ENCODE peak calls at places on chromosomes 12 and 14, in nine cellular contexts. One of them, this sample, is unnamed.

GRCh38 chr12:37672655-37673260 is 643.8 kb upstream of the ALG10B start:
- DNase-seq in tibial nerve: no peak
- DNase-seq in foreskin fibroblast: peak; percentile 1
- DNase-seq in breast epithelium: no peak
- DNase-seq in left ventricle myocardium inferior: no peak
- DNase-seq in skeletal muscle cell: no peak
- DNase-seq in right atrium auricular region: no peak
- DNase-seq in neuronal stem cell: no peak
- DNase-seq in Karpas-422: peak; percentile 67
- DNase-seq in this sample: no peak

GRCh38 chr12:80580254-80580653 is 127.2 kb upstream of the MYF6 start:
- DNase-seq in tibial nerve: no peak
- DNase-seq in foreskin fibroblast: peak; percentile 89
- DNase-seq in breast epithelium: no peak
- DNase-seq in left ventricle myocardium inferior: no peak
- DNase-seq in skeletal muscle cell: peak; percentile 85
- DNase-seq in right atrium auricular region: no peak
- DNase-seq in neuronal stem cell: no peak
- DNase-seq in Karpas-422: no peak
- DNase-seq in this sample: no peak

GRCh38 chr12:49583361-49584094 is 15.6 kb upstream of the MCRS1 start:
- DNase-seq in tibial nerve: no peak
- DNase-seq in foreskin fibroblast: peak; percentile 50
- DNase-seq in breast epithelium: no peak
- DNase-seq in left ventricle myocardium inferior: no peak
- DNase-seq in skeletal muscle cell: peak; percentile 25
- DNase-seq in right atrium auricular region: no peak
- DNase-seq in neuronal stem cell: no peak
- DNase-seq in Karpas-422: no peak
- DNase-seq in this sample: no peak

GRCh38 chr12:50070314-50071060 is 13.1 kb downstream of the ASIC1 start:
- DNase-seq in tibial nerve: peak; percentile 67
- DNase-seq in foreskin fibroblast: peak; percentile 94
- DNase-seq in breast epithelium: peak; percentile 56
- DNase-seq in left ventricle myocardium inferior: peak; percentile 75
- DNase-seq in skeletal muscle cell: peak; percentile 43
- DNase-seq in right atrium auricular region: peak; percentile 88
- DNase-seq in neuronal stem cell: peak; percentile 80
- DNase-seq in Karpas-422: peak; percentile 89
- DNase-seq in this sample: peak; percentile 86

GRCh38 chr14:101810897-101811620 is 49.5 kb downstream of the PPP2R5C start:
- DNase-seq in tibial nerve: no peak
- DNase-seq in foreskin fibroblast: peak; percentile 63
- DNase-seq in breast epithelium: no peak
- DNase-seq in left ventricle myocardium inferior: no peak
- DNase-seq in skeletal muscle cell: no peak
- DNase-seq in right atrium auricular region: no peak
- DNase-seq in neuronal stem cell: no peak
- DNase-seq in Karpas-422: no peak
- DNase-seq in this sample: no peak

GRCh38 chr12:4069046-4070010 is 196.1 kb upstream of the PARP11 start:
- DNase-seq in tibial nerve: no peak
- DNase-seq in foreskin fibroblast: no peak
- DNase-seq in breast epithelium: no peak
- DNase-seq in left ventricle myocardium inferior: no peak
- DNase-seq in skeletal muscle cell: no peak
- DNase-seq in right atrium auricular region: no peak
- DNase-seq in neuronal stem cell: no peak
- DNase-seq in Karpas-422: no peak
- DNase-seq in this sample: no peak

GRCh38 chr14:37145395-37145794 is 27.0 kb downstream of the SLC25A21 start:
- DNase-seq in tibial nerve: no peak
- DNase-seq in foreskin fibroblast: peak; percentile 75
- DNase-seq in breast epithelium: no peak
- DNase-seq in left ventricle myocardium inferior: no peak
- DNase-seq in skeletal muscle cell: no peak
- DNase-seq in right atrium auricular region: no peak
- DNase-seq in neuronal stem cell: no peak
- DNase-seq in Karpas-422: no peak
- DNase-seq in this sample: no peak

GRCh38 chr12:51820721-51821422 is 27.6 kb downstream of the FIGNL2 start:
- DNase-seq in tibial nerve: no peak
- DNase-seq in foreskin fibroblast: peak; percentile 24
- DNase-seq in breast epithelium: peak; percentile 36
- DNase-seq in left ventricle myocardium inferior: peak; percentile 73
- DNase-seq in skeletal muscle cell: no peak
- DNase-seq in right atrium auricular region: no peak
- DNase-seq in neuronal stem cell: peak; percentile 82
- DNase-seq in Karpas-422: peak; percentile 72
- DNase-seq in this sample: no peak

GRCh38 chr14:53982546-53982945 is 25.9 kb upstream of the BMP4 start:
- DNase-seq in tibial nerve: no peak
- DNase-seq in foreskin fibroblast: no peak
- DNase-seq in breast epithelium: no peak
- DNase-seq in left ventricle myocardium inferior: no peak
- DNase-seq in skeletal muscle cell: no peak
- DNase-seq in right atrium auricular region: no peak
- DNase-seq in neuronal stem cell: no peak
- DNase-seq in Karpas-422: no peak
- DNase-seq in this sample: no peak

GRCh38 chr12:54306925-54307731 is 6.3 kb upstream of the NFE2 start:
- DNase-seq in tibial nerve: peak; percentile 60
- DNase-seq in foreskin fibroblast: peak; percentile 50
- DNase-seq in breast epithelium: peak; percentile 65
- DNase-seq in left ventricle myocardium inferior: peak; percentile 79
- DNase-seq in skeletal muscle cell: peak; percentile 51
- DNase-seq in right atrium auricular region: peak; percentile 79
- DNase-seq in neuronal stem cell: no peak
- DNase-seq in Karpas-422: peak; percentile 67
- DNase-seq in this sample: peak; percentile 60

GRCh38 chr12:122184522-122184921 is 1.6 kb downstream of the LRRC43 start:
- DNase-seq in tibial nerve: no peak
- DNase-seq in foreskin fibroblast: no peak
- DNase-seq in breast epithelium: no peak
- DNase-seq in left ventricle myocardium inferior: no peak
- DNase-seq in skeletal muscle cell: no peak
- DNase-seq in right atrium auricular region: no peak
- DNase-seq in neuronal stem cell: no peak
- DNase-seq in Karpas-422: no peak
- DNase-seq in this sample: no peak

GRCh38 chr12:89432396-89432795 is 80.1 kb upstream of the DUSP6 start:
- DNase-seq in tibial nerve: no peak
- DNase-seq in foreskin fibroblast: no peak
- DNase-seq in breast epithelium: no peak
- DNase-seq in left ventricle myocardium inferior: no peak
- DNase-seq in skeletal muscle cell: no peak
- DNase-seq in right atrium auricular region: no peak
- DNase-seq in neuronal stem cell: no peak
- DNase-seq in Karpas-422: no peak
- DNase-seq in this sample: no peak

GRCh38 chr12:29882771-29883315 is 99.1 kb upstream of the TMTC1 start:
- DNase-seq in tibial nerve: no peak
- DNase-seq in foreskin fibroblast: no peak
- DNase-seq in breast epithelium: no peak
- DNase-seq in left ventricle myocardium inferior: no peak
- DNase-seq in skeletal muscle cell: no peak
- DNase-seq in right atrium auricular region: no peak
- DNase-seq in neuronal stem cell: no peak
- DNase-seq in Karpas-422: no peak
- DNase-seq in this sample: no peak

GRCh38 chr14:32087173-32087861 is 10.2 kb downstream of the ARHGAP5 start:
- DNase-seq in tibial nerve: no peak
- DNase-seq in foreskin fibroblast: peak; percentile 26
- DNase-seq in breast epithelium: no peak
- DNase-seq in left ventricle myocardium inferior: no peak
- DNase-seq in skeletal muscle cell: no peak
- DNase-seq in right atrium auricular region: no peak
- DNase-seq in neuronal stem cell: peak; percentile 43
- DNase-seq in Karpas-422: no peak
- DNase-seq in this sample: no peak

GRCh38 chr12:125097427-125097826 is 32.2 kb downstream of the AACS start:
- DNase-seq in tibial nerve: no peak
- DNase-seq in foreskin fibroblast: no peak
- DNase-seq in breast epithelium: no peak
- DNase-seq in left ventricle myocardium inferior: no peak
- DNase-seq in skeletal muscle cell: no peak
- DNase-seq in right atrium auricular region: no peak
- DNase-seq in neuronal stem cell: no peak
- DNase-seq in Karpas-422: no peak
- DNase-seq in this sample: peak; percentile 12

GRCh38 chr12:65690477-65690876 is 133.8 kb upstream of the HMGA2 start:
- DNase-seq in tibial nerve: no peak
- DNase-seq in foreskin fibroblast: no peak
- DNase-seq in breast epithelium: no peak
- DNase-seq in left ventricle myocardium inferior: no peak
- DNase-seq in skeletal muscle cell: no peak
- DNase-seq in right atrium auricular region: no peak
- DNase-seq in neuronal stem cell: no peak
- DNase-seq in Karpas-422: no peak
- DNase-seq in this sample: no peak

GRCh38 chr14:50830044-50830931 is 674 bp downstream of the NIN start:
- DNase-seq in tibial nerve: no peak
- DNase-seq in foreskin fibroblast: peak; percentile 68
- DNase-seq in breast epithelium: peak; percentile 29
- DNase-seq in left ventricle myocardium inferior: peak; percentile 54
- DNase-seq in skeletal muscle cell: no peak
- DNase-seq in right atrium auricular region: peak; percentile 67
- DNase-seq in neuronal stem cell: peak; percentile 79
- DNase-seq in Karpas-422: peak; percentile 87
- DNase-seq in this sample: peak; percentile 53

GRCh38 chr14:38079268-38079667 is 128.4 kb upstream of the SSTR1 start:
- DNase-seq in tibial nerve: no peak
- DNase-seq in foreskin fibroblast: peak; percentile 58
- DNase-seq in breast epithelium: no peak
- DNase-seq in left ventricle myocardium inferior: no peak
- DNase-seq in skeletal muscle cell: no peak
- DNase-seq in right atrium auricular region: no peak
- DNase-seq in neuronal stem cell: no peak
- DNase-seq in Karpas-422: no peak
- DNase-seq in this sample: no peak

GRCh38 chr14:79831198-79831890 is 380.0 kb downstream of the DIO2 start:
- DNase-seq in tibial nerve: no peak
- DNase-seq in foreskin fibroblast: peak; percentile 82
- DNase-seq in breast epithelium: no peak
- DNase-seq in left ventricle myocardium inferior: no peak
- DNase-seq in skeletal muscle cell: peak; percentile 26
- DNase-seq in right atrium auricular region: no peak
- DNase-seq in neuronal stem cell: no peak
- DNase-seq in Karpas-422: no peak
- DNase-seq in this sample: no peak
- H3K4me3 ChIP-seq in tibial nerve: no peak overlapping the region
- H3K4me3 ChIP-seq in foreskin fibroblast: no peak overlapping the region
- H3K4me3 ChIP-seq in breast epithelium: no peak overlapping the region
- H3K4me3 ChIP-seq in left ventricle myocardium inferior: no peak overlapping the region
- H3K4me3 ChIP-seq in skeletal muscle cell: no peak overlapping the region
- H3K4me3 ChIP-seq in right atrium auricular region: no peak overlapping the region
- H3K4me3 ChIP-seq in neuronal stem cell: no peak overlapping the region
- H3K4me3 ChIP-seq in Karpas-422: no peak overlapping the region
- H3K4me3 ChIP-seq in this sample: no peak overlapping the region

DNA sequence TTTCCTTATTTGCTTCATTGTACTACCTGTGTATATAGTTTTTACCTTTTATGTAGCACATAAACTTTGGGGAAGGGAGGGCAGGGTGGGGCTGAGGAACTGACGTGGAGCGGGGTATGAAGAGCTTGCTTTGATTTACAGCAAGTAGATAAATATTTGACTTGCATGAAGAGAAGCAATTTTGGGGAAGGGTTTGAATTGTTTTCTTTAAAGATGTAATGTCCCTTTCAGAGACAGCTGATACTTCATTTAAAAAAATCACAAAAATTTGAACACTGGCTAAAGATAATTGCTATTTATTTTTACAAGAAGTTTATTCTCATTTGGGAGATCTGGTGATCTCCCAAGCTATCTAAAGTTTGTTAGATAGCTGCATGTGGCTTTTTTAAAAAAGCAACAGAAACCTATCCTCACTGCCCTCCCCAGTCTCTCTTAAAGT is 4.1 kb downstream of the CDKN1B start:
- DNase-seq in tibial nerve: no peak
- DNase-seq in foreskin fibroblast: no peak
- DNase-seq in breast epithelium: no peak
- DNase-seq in left ventricle myocardium inferior: no peak
- DNase-seq in skeletal muscle cell: no peak
- DNase-seq in right atrium auricular region: no peak
- DNase-seq in neuronal stem cell: no peak
- DNase-seq in Karpas-422: no peak
- DNase-seq in this sample: no peak
- H3K4me3 ChIP-seq in tibial nerve: no peak overlapping the region
- H3K4me3 ChIP-seq in foreskin fibroblast: peak overlapping the region; percentile 92
- H3K4me3 ChIP-seq in breast epithelium: peak overlapping the region; percentile 99
- H3K4me3 ChIP-seq in left ventricle myocardium inferior: peak overlapping the region; percentile 76
- H3K4me3 ChIP-seq in skeletal muscle cell: no peak overlapping the region
- H3K4me3 ChIP-seq in right atrium auricular region: peak overlapping the region; percentile 91
- H3K4me3 ChIP-seq in neuronal stem cell: no peak overlapping the region
- H3K4me3 ChIP-seq in Karpas-422: no peak overlapping the region
- H3K4me3 ChIP-seq in this sample: peak overlapping the region; percentile 91

DNA sequence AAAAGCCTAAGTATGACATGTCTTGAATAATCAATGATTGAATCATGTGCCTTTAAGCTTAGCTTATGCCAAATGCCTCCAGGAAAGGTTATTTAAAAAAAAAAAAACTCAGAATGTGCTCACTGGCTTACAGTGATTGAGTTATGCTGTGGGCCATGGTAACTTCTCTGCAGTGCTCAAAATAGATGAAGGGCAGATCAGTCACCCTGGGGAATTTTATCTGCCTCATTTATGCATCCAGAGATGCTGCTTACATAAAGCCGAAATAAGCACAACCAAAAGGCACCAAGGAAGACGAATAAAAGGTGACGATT is 118.7 kb upstream of the MDM1 start:
- DNase-seq in tibial nerve: no peak
- DNase-seq in foreskin fibroblast: no peak
- DNase-seq in breast epithelium: no peak
- DNase-seq in left ventricle myocardium inferior: no peak
- DNase-seq in skeletal muscle cell: no peak
- DNase-seq in right atrium auricular region: no peak
- DNase-seq in neuronal stem cell: no peak
- DNase-seq in Karpas-422: no peak
- DNase-seq in this sample: no peak
- H3K4me3 ChIP-seq in tibial nerve: no peak overlapping the region
- H3K4me3 ChIP-seq in foreskin fibroblast: no peak overlapping the region
- H3K4me3 ChIP-seq in breast epithelium: peak overlapping the region; percentile 46
- H3K4me3 ChIP-seq in left ventricle myocardium inferior: peak overlapping the region; percentile 15
- H3K4me3 ChIP-seq in skeletal muscle cell: no peak overlapping the region
- H3K4me3 ChIP-seq in right atrium auricular region: no peak overlapping the region
- H3K4me3 ChIP-seq in neuronal stem cell: no peak overlapping the region
- H3K4me3 ChIP-seq in Karpas-422: no peak overlapping the region
- H3K4me3 ChIP-seq in this sample: peak overlapping the region; percentile 20

DNA sequence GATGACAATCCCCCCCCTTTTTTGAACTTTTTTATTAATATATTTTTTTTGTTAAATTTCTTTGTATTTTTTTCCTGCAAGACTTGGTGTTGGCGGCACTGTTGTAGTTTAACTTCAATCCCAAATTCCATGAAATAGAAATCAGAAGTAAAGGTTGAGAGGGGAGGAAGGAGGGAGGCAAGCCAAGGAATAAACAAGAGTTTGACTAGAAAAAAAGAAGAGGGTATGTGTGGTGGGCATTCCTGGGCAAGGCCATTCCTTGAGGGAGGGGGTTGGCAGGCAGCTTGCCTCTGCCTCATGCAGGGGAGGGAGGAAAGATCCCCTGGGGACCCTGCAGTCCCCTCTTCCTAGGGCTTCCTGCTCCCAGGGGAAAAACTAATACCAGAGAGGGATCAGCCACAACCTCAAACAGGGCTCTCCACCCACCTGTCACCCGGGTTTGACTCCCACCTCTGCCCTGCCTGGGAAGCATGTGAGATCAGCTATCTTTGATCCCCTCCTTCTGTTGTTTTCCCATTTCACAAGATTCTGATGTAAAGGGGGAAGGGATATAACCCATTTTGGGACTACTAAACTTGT is 519 bp upstream of the AP1G2 start:
- DNase-seq in tibial nerve: no peak
- DNase-seq in foreskin fibroblast: no peak
- DNase-seq in breast epithelium: no peak
- DNase-seq in left ventricle myocardium inferior: no peak
- DNase-seq in skeletal muscle cell: no peak
- DNase-seq in right atrium auricular region: no peak
- DNase-seq in neuronal stem cell: no peak
- DNase-seq in Karpas-422: peak; percentile 56
- DNase-seq in this sample: no peak
- H3K4me3 ChIP-seq in tibial nerve: peak overlapping the region; percentile 59
- H3K4me3 ChIP-seq in foreskin fibroblast: peak overlapping the region; percentile 54
- H3K4me3 ChIP-seq in breast epithelium: peak overlapping the region; percentile 77
- H3K4me3 ChIP-seq in left ventricle myocardium inferior: peak overlapping the region; percentile 80
- H3K4me3 ChIP-seq in skeletal muscle cell: peak overlapping the region; percentile 59
- H3K4me3 ChIP-seq in right atrium auricular region: peak overlapping the region; percentile 62
- H3K4me3 ChIP-seq in neuronal stem cell: no peak overlapping the region
- H3K4me3 ChIP-seq in Karpas-422: peak overlapping the region; percentile 88
- H3K4me3 ChIP-seq in this sample: peak overlapping the region; percentile 69

This sample was measured in adrenal gland.